ENCODE peak calls at places on chromosomes 11 and 22, in nine cellular contexts. G, J, H, A, N, Z, L, E and B are unnamed samples.

GRCh38 chr22:28442951-28443876 is 236.4 kb downstream of the TTC28 start:
- DNase-seq in N (peak; percentile 83), J (no peak), Z (no peak), H (peak; percentile 82), A (peak; percentile 25), L (peak; percentile 68), E (peak; percentile 79), G (no peak), B (peak; percentile 63)

GRCh38 chr22:36343720-36344105 is 44.1 kb downstream of the MYH9 start:
- DNase-seq in G (no peak), A (no peak), E (no peak), Z (no peak), N (no peak), H (no peak), J (no peak), L (peak; percentile 76), B (no peak)

GRCh38 chr11:17778352-17778751 is 43.8 kb downstream of the KCNC1 start:
- DNase-seq in Z (no peak), E (no peak), N (no peak), G (no peak), H (peak; percentile 48), A (no peak), L (no peak), J (no peak), B (no peak)

GRCh38 chr11:102347526-102348331 is 715 bp downstream of the BIRC2 start:
- DNase-seq in A (peak; percentile 38), E (peak; percentile 19), N (no peak), L (peak; percentile 22), Z (no peak), J (peak; percentile 13), H (no peak), G (no peak), B (no peak)

GRCh38 chr22:44357962-44358553 is 45.3 kb upstream of the SHISAL1 start:
- DNase-seq in L (no peak), H (no peak), Z (no peak), G (no peak), J (no peak), A (no peak), N (peak; percentile 44), E (no peak), B (peak; percentile 38)

GRCh38 chr11:75100314-75100713 is 3.6 kb upstream of the OR2AT4 start:
- DNase-seq in J (peak; percentile 87), Z (no peak), G (no peak), A (no peak), N (no peak), L (no peak), H (no peak), E (no peak), B (no peak)

GRCh38 chr22:40631925-40632324 is 4.6 kb downstream of the MRTFA start:
- DNase-seq in N (no peak), G (no peak), J (no peak), A (no peak), Z (no peak), L (no peak), E (no peak), H (peak; percentile 13), B (no peak)

GRCh38 chr11:101914737-101915426 is at the start of gene CEP126:
- DNase-seq in N (peak; percentile 93), G (peak; percentile 81), Z (peak; percentile 77), L (peak; percentile 89), H (peak; percentile 98), J (peak; percentile 94), A (peak; percentile 94), E (peak; percentile 97), B (peak; percentile 93)

GRCh38 chr22:23787600-23787896 is 782 bp downstream of the SMARCB1 start:
- DNase-seq in E (no peak), L (no peak), A (no peak), G (no peak), J (peak; percentile 15), Z (no peak), H (no peak), N (no peak), B (no peak)

GRCh38 chr11:65096926-65097325 is 912 bp downstream of the VPS51 start:
- DNase-seq in A (no peak), E (no peak), J (no peak), L (no peak), Z (no peak), N (no peak), G (no peak), H (no peak), B (no peak)

DNA sequence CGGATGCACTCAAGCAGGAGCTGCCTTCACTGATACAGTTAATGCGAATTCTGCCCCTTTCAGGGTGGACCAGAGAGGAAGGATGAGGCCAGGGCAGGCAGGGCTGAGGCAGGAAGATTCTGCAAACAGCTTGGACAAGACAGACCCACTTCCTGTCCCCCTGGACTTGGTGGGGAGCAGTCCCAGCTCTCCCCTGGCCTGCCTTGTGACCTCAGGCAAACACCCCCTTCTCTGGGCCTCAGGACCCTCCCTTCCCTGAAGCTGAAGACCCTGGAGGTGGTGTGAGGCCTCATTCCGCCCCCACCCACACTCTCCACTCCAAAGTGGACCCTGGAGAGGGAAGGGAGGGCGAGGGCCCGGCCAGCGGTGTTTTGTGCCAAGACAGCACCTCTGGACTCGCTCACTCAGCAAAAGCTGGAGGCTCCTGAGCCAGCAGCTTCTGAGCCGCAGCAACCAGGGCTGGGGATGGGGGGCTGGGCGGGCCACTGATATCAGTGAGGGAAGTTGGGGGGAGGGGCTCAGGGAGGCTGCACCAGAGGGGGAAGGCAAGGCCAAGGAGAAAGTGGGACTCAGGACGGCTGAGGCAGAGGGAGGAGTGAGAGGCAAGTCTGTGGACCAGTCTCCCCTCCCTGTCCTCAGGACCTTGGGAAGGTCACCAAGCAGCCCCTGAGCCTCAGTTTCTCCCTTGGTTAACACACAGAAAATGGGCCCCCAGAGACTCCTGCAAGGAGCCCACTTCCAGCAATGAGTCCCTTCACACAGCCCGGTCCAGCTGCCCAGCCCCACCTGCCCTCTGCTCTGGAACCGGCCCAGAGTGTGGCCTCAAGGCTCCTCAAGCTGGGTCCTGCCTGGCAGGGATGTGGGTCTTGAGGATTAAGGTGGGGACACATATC is 8.4 kb downstream of the RAB3IL1 start:
- DNase-seq in J (no peak), N (peak; percentile 84), A (no peak), L (no peak), Z (no peak), E (peak; percentile 74), H (no peak), G (no peak), B (peak; percentile 32)
- H3K4me1 ChIP-seq in J (no peaks in the 10 kb centered on the region), N (peaks cover 9% of the 10 kb centered on the region), A (no peaks in the 10 kb centered on the region), L (no peaks in the 10 kb centered on the region), Z (peaks cover 6% of the 10 kb centered on the region), E (peaks cover 15% of the 10 kb centered on the region), H (no peaks in the 10 kb centered on the region), G (no peaks in the 10 kb centered on the region), B (peaks cover 25% of the 10 kb centered on the region)

DNA sequence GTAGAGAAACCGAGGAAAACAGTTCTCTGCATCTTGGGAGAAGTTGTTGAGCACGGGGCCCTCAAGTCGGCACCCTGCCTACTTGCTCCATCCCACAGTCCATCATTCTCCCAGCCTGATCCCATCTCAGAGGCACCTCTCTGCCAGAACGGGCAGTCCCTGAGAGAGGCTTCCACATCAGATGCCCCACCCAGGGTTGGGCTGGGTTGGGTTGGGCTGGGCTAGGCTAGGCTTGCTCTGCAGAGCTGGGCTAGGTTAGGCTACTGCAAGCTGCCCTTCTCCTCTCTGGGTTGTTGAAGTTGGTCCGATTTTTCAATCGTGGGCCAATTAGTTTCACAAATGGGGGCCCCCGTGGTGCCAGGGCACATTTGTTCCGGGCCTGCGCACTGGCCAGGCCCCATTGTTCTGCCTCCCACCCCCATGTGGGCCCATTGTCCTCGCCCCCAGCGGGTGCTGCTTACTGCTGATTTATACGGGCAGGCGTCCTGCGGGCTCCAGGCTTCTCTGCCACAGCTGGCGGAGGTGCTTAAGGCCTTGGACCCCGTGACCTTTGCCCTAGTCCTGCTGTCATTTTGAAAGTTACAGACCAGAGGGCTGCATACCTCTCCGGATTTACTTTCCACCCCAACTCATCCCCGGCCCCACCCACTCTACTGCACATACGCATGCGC is 63.7 kb upstream of the NNMT start:
- DNase-seq in L (no peak), J (no peak), H (no peak), G (no peak), Z (no peak), A (no peak), N (no peak), E (no peak), B (no peak)
- H3K27ac ChIP-seq in L (no peak overlapping the region), J (no peak overlapping the region), H (no peak overlapping the region), G (no peak overlapping the region), Z (peak overlapping the region; percentile 41), A (no peak overlapping the region), N (no peak overlapping the region), E (no peak overlapping the region), B (no peak overlapping the region)

GRCh38 chr11:44559207-44559943 is 6.1 kb upstream of the CD82 start:
- DNase-seq in H (no peak), L (no peak), A (no peak), G (no peak), Z (no peak), J (no peak), N (no peak), E (no peak), B (no peak)
- H3K4me3 ChIP-seq in H (no peak overlapping the region), L (no peak overlapping the region), A (no peak overlapping the region), G (no peak overlapping the region), Z (no peak overlapping the region), J (no peak overlapping the region), N (no peak overlapping the region), E (no peak overlapping the region), B (no peak overlapping the region)

GRCh38 chr11:132451942-132452601 is 1080.2 kb downstream of the OPCML start:
- DNase-seq in E (no peak), N (no peak), Z (no peak), J (no peak), G (no peak), H (no peak), L (no peak), A (no peak), B (no peak)

GRCh38 chr11:132448334-132448995 is 1078.0 kb downstream of the NTM start:
- DNase-seq in G (no peak), E (no peak), L (no peak), N (no peak), H (no peak), J (no peak), Z (no peak), A (no peak), B (no peak)

GRCh38 chr11:132452616-132453015 is 1079.7 kb downstream of the OPCML start:
- DNase-seq in L (no peak), E (no peak), N (no peak), G (no peak), H (no peak), J (no peak), Z (no peak), A (no peak), B (no peak)

GRCh38 chr11:132453411-132453810 is 1078.9 kb downstream of the OPCML start:
- DNase-seq in A (no peak), L (no peak), Z (no peak), J (no peak), N (no peak), G (no peak), H (no peak), E (no peak), B (no peak)

DNA sequence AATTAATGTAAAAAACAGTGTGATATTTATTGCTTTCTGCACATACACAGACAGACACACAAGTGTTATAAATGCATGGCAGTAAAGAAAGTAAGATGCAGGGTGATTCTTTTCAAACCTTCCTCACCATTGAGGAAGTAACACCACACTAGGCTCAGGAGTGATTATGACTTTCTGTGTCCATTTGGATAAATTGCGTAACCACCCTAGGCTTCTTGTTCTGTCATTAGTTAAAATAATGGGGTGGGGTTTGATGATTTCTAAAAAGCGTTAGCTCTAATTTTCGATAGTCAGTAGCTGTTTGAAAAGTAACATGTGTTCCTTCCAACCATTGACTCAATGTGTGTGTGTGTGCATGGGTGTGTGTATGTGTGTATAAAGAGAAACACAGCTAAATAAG is 1080.2 kb downstream of the NTM start:
- DNase-seq in G (no peak), N (no peak), E (no peak), J (no peak), H (no peak), L (no peak), Z (no peak), A (no peak), B (no peak)
- H3K4me1 ChIP-seq in G (no peaks in the 10 kb centered on the region), N (no peaks in the 10 kb centered on the region), E (no peaks in the 10 kb centered on the region), J (no peaks in the 10 kb centered on the region), H (no peaks in the 10 kb centered on the region), L (no peaks in the 10 kb centered on the region), Z (no peaks in the 10 kb centered on the region), A (no peaks in the 10 kb centered on the region), B (no peaks in the 10 kb centered on the region)